ENCODE peak calls at places on chromosomes 1 and 21, in five cellular contexts. One of them, this sample, is unnamed.

GRCh38 chr1:219670426-219671149 is 57.7 kb upstream of the ZC3H11B start:
- DNase-seq in RWPE1: no peak
- DNase-seq in IMR-90: no peak
- DNase-seq in WERI-Rb-1: no peak
- DNase-seq in psoas muscle: no peak
- DNase-seq in this sample: no peak

GRCh38 chr1:109383850-109384249 is 13.9 kb downstream of the SORT1 start:
- DNase-seq in IMR-90: no peak
- DNase-seq in psoas muscle: no peak
- DNase-seq in WERI-Rb-1: no peak
- DNase-seq in RWPE1: no peak
- DNase-seq in this sample: no peak

GRCh38 chr1:147853391-147853790 is 49.2 kb upstream of the GJA8 start:
- DNase-seq in IMR-90: peak; percentile 11
- DNase-seq in psoas muscle: no peak
- DNase-seq in WERI-Rb-1: no peak
- DNase-seq in RWPE1: no peak
- DNase-seq in this sample: peak; percentile 12

GRCh38 chr1:181137217-181137743 is 48.8 kb downstream of the IER5 start:
- DNase-seq in WERI-Rb-1: no peak
- DNase-seq in IMR-90: no peak
- DNase-seq in psoas muscle: no peak
- DNase-seq in RWPE1: no peak
- DNase-seq in this sample: no peak

GRCh38 chr1:161313554-161314200 is 504 bp upstream of the SDHC start:
- DNase-seq in psoas muscle: no peak
- DNase-seq in IMR-90: no peak
- DNase-seq in RWPE1: no peak
- DNase-seq in WERI-Rb-1: no peak
- DNase-seq in this sample: no peak

GRCh38 chr1:153792631-153793041 is 17.4 kb downstream of the SLC27A3 start:
- DNase-seq in WERI-Rb-1: no peak
- DNase-seq in RWPE1: no peak
- DNase-seq in IMR-90: no peak
- DNase-seq in psoas muscle: peak; percentile 12
- DNase-seq in this sample: no peak

GRCh38 chr21:46008893-46009635 is 27.5 kb downstream of the COL6A1 start:
- DNase-seq in IMR-90: no peak
- DNase-seq in RWPE1: no peak
- DNase-seq in WERI-Rb-1: no peak
- DNase-seq in psoas muscle: no peak
- DNase-seq in this sample: no peak

GRCh38 chr1:169486281-169486904 is 649 bp upstream of the SLC19A2 start:
- DNase-seq in WERI-Rb-1: no peak
- DNase-seq in RWPE1: peak; percentile 13
- DNase-seq in IMR-90: peak; percentile 66
- DNase-seq in psoas muscle: no peak
- DNase-seq in this sample: peak; percentile 56

GRCh38 chr1:18340158-18340764 is 140.5 kb upstream of the KLHDC7A start:
- DNase-seq in WERI-Rb-1: no peak
- DNase-seq in RWPE1: no peak
- DNase-seq in IMR-90: no peak
- DNase-seq in psoas muscle: no peak
- DNase-seq in this sample: no peak

GRCh38 chr1:26521669-26522030 is 7.9 kb upstream of the RPS6KA1 start:
- DNase-seq in IMR-90: no peak
- DNase-seq in psoas muscle: no peak
- DNase-seq in RWPE1: no peak
- DNase-seq in WERI-Rb-1: no peak
- DNase-seq in this sample: no peak

GRCh38 chr1:52424238-52424637 is 19.8 kb downstream of the PRPF38A start:
- DNase-seq in RWPE1: no peak
- DNase-seq in WERI-Rb-1: no peak
- DNase-seq in IMR-90: peak; percentile 13
- DNase-seq in psoas muscle: no peak
- DNase-seq in this sample: no peak

GRCh38 chr1:47371016-47371517 is 37.5 kb downstream of the CMPK1 start:
- DNase-seq in WERI-Rb-1: no peak
- DNase-seq in psoas muscle: no peak
- DNase-seq in RWPE1: no peak
- DNase-seq in IMR-90: peak; percentile 70
- DNase-seq in this sample: no peak

GRCh38 chr1:2314297-2314802 is 77.0 kb downstream of the MORN1 start:
- DNase-seq in WERI-Rb-1: peak; percentile 66
- DNase-seq in IMR-90: peak; percentile 36
- DNase-seq in psoas muscle: peak; percentile 72
- DNase-seq in RWPE1: peak; percentile 71
- DNase-seq in this sample: no peak

GRCh38 chr1:204153667-204154066 is 1.8 kb upstream of the ETNK2 start:
- DNase-seq in RWPE1: no peak
- DNase-seq in psoas muscle: no peak
- DNase-seq in IMR-90: no peak
- DNase-seq in WERI-Rb-1: no peak
- DNase-seq in this sample: no peak

GRCh38 chr1:162010175-162010506 is 13.5 kb downstream of the OLFML2B start:
- DNase-seq in psoas muscle: no peak
- DNase-seq in RWPE1: no peak
- DNase-seq in WERI-Rb-1: no peak
- DNase-seq in IMR-90: no peak
- DNase-seq in this sample: no peak

GRCh38 chr1:113396585-113396984 is 6.3 kb downstream of the MAGI3 start:
- DNase-seq in RWPE1: peak; percentile 75
- DNase-seq in IMR-90: peak; percentile 78
- DNase-seq in psoas muscle: no peak
- DNase-seq in WERI-Rb-1: no peak
- DNase-seq in this sample: peak; percentile 36

GRCh38 chr1:161379071-161379470 is 11.4 kb upstream of the CFAP126 start:
- DNase-seq in IMR-90: peak; percentile 42
- DNase-seq in RWPE1: no peak
- DNase-seq in psoas muscle: peak; percentile 34
- DNase-seq in WERI-Rb-1: no peak
- DNase-seq in this sample: no peak

GRCh38 chr1:50416150-50416527 is 7.1 kb downstream of the DMRTA2 start:
- DNase-seq in IMR-90: no peak
- DNase-seq in RWPE1: no peak
- DNase-seq in psoas muscle: no peak
- DNase-seq in WERI-Rb-1: no peak
- DNase-seq in this sample: no peak

GRCh38 chr1:156221986-156222692 is 9.3 kb downstream of the PMF1 start:
- DNase-seq in RWPE1: no peak
- DNase-seq in psoas muscle: no peak
- DNase-seq in WERI-Rb-1: no peak
- DNase-seq in IMR-90: no peak
- DNase-seq in this sample: no peak

GRCh38 chr1:184823080-184823479 is 68.4 kb upstream of the EDEM3 start:
- DNase-seq in RWPE1: no peak
- DNase-seq in IMR-90: peak; percentile 10
- DNase-seq in psoas muscle: no peak
- DNase-seq in WERI-Rb-1: peak; percentile 17
- DNase-seq in this sample: no peak

GRCh38 chr1:182671779-182672486 is 12.5 kb downstream of the RGS8 start:
- DNase-seq in IMR-90: no peak
- DNase-seq in WERI-Rb-1: peak; percentile 31
- DNase-seq in psoas muscle: no peak
- DNase-seq in RWPE1: no peak
- DNase-seq in this sample: no peak

GRCh38 chr1:25688390-25689119 is 72.0 kb downstream of the MAN1C1 start:
- DNase-seq in IMR-90: peak; percentile 59
- DNase-seq in psoas muscle: peak; percentile 54
- DNase-seq in RWPE1: no peak
- DNase-seq in WERI-Rb-1: no peak
- DNase-seq in this sample: no peak

GRCh38 chr1:234602334-234603220 is 7.4 kb downstream of the IRF2BP2 start:
- DNase-seq in psoas muscle: peak; percentile 18
- DNase-seq in IMR-90: peak; percentile 98
- DNase-seq in WERI-Rb-1: no peak
- DNase-seq in RWPE1: peak; percentile 77
- DNase-seq in this sample: peak; percentile 92

GRCh38 chr21:46253610-46254124 is 25.1 kb upstream of the LSS start:
- DNase-seq in WERI-Rb-1: no peak
- DNase-seq in psoas muscle: no peak
- DNase-seq in IMR-90: peak; percentile 24
- DNase-seq in RWPE1: no peak
- DNase-seq in this sample: no peak

GRCh38 chr1:226466301-226466700 is 58.4 kb upstream of the PARP1 start:
- DNase-seq in WERI-Rb-1: no peak
- DNase-seq in IMR-90: no peak
- DNase-seq in RWPE1: no peak
- DNase-seq in psoas muscle: no peak
- DNase-seq in this sample: no peak

GRCh38 chr1:6448749-6449631 is 17.0 kb downstream of the TNFRSF25 start:
- DNase-seq in psoas muscle: no peak
- DNase-seq in RWPE1: no peak
- DNase-seq in WERI-Rb-1: no peak
- DNase-seq in IMR-90: no peak
- DNase-seq in this sample: no peak

GRCh38 chr1:210467440-210468040 is 138.8 kb downstream of the HHAT start:
- DNase-seq in IMR-90: peak; percentile 1
- DNase-seq in WERI-Rb-1: no peak
- DNase-seq in psoas muscle: no peak
- DNase-seq in RWPE1: no peak
- DNase-seq in this sample: no peak

GRCh38 chr1:205933672-205934618 is 9.3 kb downstream of the SLC26A9 start:
- DNase-seq in WERI-Rb-1: no peak
- DNase-seq in psoas muscle: no peak
- DNase-seq in RWPE1: peak; percentile 85
- DNase-seq in IMR-90: peak; percentile 56
- DNase-seq in this sample: peak; percentile 34

DNA sequence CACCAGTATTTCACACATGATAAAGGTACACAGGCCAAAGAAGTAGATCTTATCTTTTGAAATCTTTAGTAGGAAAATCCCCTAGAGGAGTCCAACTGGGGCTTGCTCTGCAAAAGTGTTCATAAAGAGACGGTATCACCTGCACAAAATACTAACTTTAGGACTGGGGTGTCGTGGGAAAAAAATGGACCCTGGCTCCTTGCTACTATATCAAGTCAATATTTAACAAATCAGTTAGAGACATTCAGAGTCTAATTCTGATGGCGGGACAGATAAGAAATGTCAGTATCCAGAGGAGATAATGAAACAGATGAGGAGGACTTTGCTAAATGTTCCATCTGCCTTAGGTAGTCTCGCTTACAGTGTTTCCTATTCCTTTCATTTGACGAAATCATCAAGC is 25.6 kb upstream of the CNN3 start:
- DNase-seq in WERI-Rb-1: no peak
- DNase-seq in RWPE1: no peak
- DNase-seq in IMR-90: no peak
- DNase-seq in psoas muscle: no peak
- DNase-seq in this sample: no peak
- H3K27ac ChIP-seq in WERI-Rb-1: no peak overlapping the region
- H3K27ac ChIP-seq in RWPE1: no peak overlapping the region
- H3K27ac ChIP-seq in IMR-90: no peak overlapping the region
- H3K27ac ChIP-seq in psoas muscle: no peak overlapping the region
- H3K27ac ChIP-seq in this sample: no peak overlapping the region

DNA sequence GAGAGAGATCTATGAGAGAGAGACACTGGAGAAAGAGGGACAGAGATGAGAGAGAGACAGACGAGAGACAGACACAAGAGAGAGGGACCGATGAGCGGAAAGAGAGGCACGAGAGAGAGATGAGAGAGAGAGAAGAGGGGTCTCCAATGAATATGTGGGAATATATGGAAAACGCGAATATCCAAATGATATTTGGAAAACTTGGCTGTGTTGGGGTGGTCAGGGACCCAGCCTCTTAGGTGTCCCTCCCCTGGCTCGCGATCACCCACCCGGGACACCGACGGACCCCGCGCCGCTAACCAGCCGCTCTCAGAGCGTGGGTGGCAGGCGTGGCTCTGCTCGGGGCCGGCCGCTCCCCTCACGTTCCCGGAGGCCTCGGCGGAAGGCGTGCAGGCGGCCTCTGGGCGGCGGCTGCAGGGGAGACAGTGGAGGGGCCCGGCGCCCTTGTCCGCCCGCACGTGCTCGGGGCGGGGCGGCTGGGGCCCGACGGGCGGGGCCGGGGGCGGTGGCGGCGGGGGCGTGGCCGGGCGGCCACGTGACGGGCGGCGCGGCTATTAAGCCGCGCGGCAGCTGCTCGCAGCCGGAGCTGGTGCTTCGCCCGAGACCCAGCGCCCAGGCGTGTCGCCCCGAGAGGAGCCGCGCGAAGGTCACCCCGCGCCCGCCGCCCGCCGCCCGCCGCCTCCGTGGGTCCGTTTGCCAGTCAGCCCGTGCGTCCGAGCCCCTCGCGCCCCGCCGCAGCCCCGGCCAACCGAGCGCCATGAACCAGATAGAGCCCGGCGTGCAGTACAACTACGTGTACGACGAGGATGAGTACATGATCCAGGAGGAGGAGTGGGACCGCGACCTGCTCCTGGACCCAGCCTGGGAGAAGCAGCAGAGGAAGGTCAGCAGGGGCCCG is at the start of gene ACTN2:
- DNase-seq in psoas muscle: peak; percentile 71
- DNase-seq in WERI-Rb-1: peak; percentile 66
- DNase-seq in RWPE1: peak; percentile 55
- DNase-seq in IMR-90: no peak
- DNase-seq in this sample: no peak
- H3K27ac ChIP-seq in psoas muscle: peak within 1 kb of the TSS; percentile 99
- H3K27ac ChIP-seq in WERI-Rb-1: no peak within 1 kb of the TSS
- H3K27ac ChIP-seq in RWPE1: no peak within 1 kb of the TSS
- H3K27ac ChIP-seq in IMR-90: no peak within 1 kb of the TSS
- H3K27ac ChIP-seq in this sample: no peak within 1 kb of the TSS

DNA sequence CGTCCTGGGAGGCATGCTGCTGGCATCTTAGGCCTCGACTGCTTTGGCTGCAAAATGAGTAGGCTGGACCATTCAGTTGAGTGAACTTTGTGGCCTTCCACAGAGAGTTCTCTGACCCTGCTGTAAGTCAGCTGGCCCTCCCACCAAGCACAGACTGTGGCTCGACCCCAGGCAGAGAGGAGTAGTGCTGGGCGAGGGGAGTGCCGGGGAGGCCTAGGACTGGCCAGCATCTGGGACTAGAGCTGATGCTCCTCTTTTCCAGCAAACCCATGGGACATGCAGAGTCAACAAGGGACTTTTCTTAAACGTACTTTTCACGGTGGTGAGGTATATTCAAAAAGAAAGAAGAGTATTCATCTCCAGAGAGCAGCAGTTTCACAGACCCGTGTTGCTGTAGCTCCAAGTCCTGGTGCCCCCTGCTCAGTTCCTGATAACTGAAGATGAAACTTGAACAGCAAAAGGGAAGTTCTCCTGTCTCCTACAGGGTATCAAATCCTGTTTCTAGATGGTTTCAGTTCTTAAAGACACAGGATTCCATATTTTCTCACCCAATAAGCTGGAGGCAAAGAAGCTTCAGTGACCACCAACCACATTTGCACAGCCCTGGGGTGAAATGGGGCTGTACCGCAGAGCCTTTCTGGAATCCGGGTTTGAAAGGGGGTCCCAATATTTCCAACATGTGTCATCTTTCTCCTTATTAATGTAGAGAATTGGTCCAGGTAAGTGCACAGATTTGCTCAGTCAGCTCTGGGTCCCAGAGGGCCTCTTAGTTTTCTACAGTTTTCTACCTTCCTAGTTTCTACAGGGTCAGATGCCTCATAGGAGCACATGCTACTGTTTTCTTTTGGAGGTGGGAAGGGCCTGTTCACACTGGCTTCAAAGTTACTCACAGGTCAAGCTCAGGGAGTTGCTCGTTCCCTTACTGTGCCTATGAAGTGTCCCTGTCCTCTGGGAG is 20.9 kb downstream of the BATF3 start:
- DNase-seq in IMR-90: no peak
- DNase-seq in RWPE1: no peak
- DNase-seq in psoas muscle: no peak
- DNase-seq in WERI-Rb-1: no peak
- DNase-seq in this sample: no peak
- H3K27ac ChIP-seq in IMR-90: no peak overlapping the region
- H3K27ac ChIP-seq in RWPE1: no peak overlapping the region
- H3K27ac ChIP-seq in psoas muscle: no peak overlapping the region
- H3K27ac ChIP-seq in WERI-Rb-1: peak overlapping the region; percentile 44
- H3K27ac ChIP-seq in this sample: no peak overlapping the region

GRCh38 chr1:201756411-201756810 is 72.5 kb upstream of the IPO9 start:
- DNase-seq in psoas muscle: no peak
- DNase-seq in RWPE1: no peak
- DNase-seq in WERI-Rb-1: no peak
- DNase-seq in IMR-90: peak; percentile 80
- DNase-seq in this sample: peak; percentile 62
- H3K27ac ChIP-seq in psoas muscle: no peak overlapping the region
- H3K27ac ChIP-seq in RWPE1: no peak overlapping the region
- H3K27ac ChIP-seq in WERI-Rb-1: no peak overlapping the region
- H3K27ac ChIP-seq in IMR-90: no peak overlapping the region
- H3K27ac ChIP-seq in this sample: peak overlapping the region; percentile 68